ENCODE peak calls at places on chromosomes 11 and 22, in four cellular contexts. P is Kasumi-1; F is stimulated activated CD4-positive, alpha-beta T cell treated with anti-CD3 and anti-CD28 coated beads, Interleukin-4, amount 100 ng/mL, for 24 hours; B is midbrain. G is an unnamed sample.

GRCh38 chr11:109426442-109426841 is 4.5 kb downstream of the C11orf87 start:
- DNase-seq in P (peak), F (no peak), B (no peak), G (no peak)

GRCh38 chr11:68684385-68685356 is at the start of gene GAL:
- DNase-seq in P (no peak), F (no peak), B (no peak), G (no peak)

GRCh38 chr11:393219-394033 is 583 bp upstream of the PKP3 start:
- DNase-seq in F (no peak), B (no peak), P (no peak), G (no peak)

GRCh38 chr22:43186272-43187170 is at the start of gene TTLL12:
- DNase-seq in P (no peak), B (peak), F (peak), G (no peak)

GRCh38 chr11:109247071-109247470 is 174.9 kb upstream of the C11orf87 start:
- DNase-seq in B (no peak), F (no peak), P (no peak), G (no peak)

GRCh38 chr22:40265783-40266182 is 80.5 kb upstream of the ADSL start:
- DNase-seq in P (peak), B (no peak), F (no peak), G (no peak)

GRCh38 chr22:40175571-40176105 is 2.1 kb upstream of the TNRC6B start:
- DNase-seq in F (no peak), P (no peak), B (no peak), G (no peak)

GRCh38 chr11:112608466-112608865 is 347.8 kb upstream of the PLET1 start:
- DNase-seq in F (no peak), B (no peak), P (no peak), G (no peak)

GRCh38 chr11:64608636-64609035 is 17.6 kb downstream of the SLC22A12 start:
- DNase-seq in B (no peak), P (no peak), F (no peak), G (no peak)

GRCh38 chr11:11407065-11407737 is 54.2 kb upstream of the CSNK2A3 start:
- DNase-seq in B (no peak), F (no peak), P (peak), G (no peak)

GRCh38 chr11:106507645-106508306 is 430.3 kb downstream of the AASDHPPT start:
- DNase-seq in B (no peak), P (no peak), F (no peak), G (no peak)

GRCh38 chr11:117606211-117606610 is 190.8 kb downstream of the DSCAML1 start:
- DNase-seq in P (no peak), F (no peak), B (no peak), G (no peak)

GRCh38 chr11:83663446-83663845 is 377.3 kb upstream of the CCDC90B start:
- DNase-seq in P (no peak), F (no peak), B (no peak), G (no peak)

GRCh38 chr11:105609341-105609781 is 512 bp upstream of the GRIA4 start:
- DNase-seq in F (no peak), P (no peak), B (peak), G (peak)

GRCh38 chr11:10453261-10453660 is 1.8 kb upstream of the AMPD3 start:
- DNase-seq in F (no peak), P (no peak), B (no peak), G (no peak)